ENCODE peak calls at places on chromosomes 5 and 9, in seven cellular contexts. X is GM23248, Z is MM.1S, K is neural progenitor cell, E is SK-N-SH, T is HCT116, A is PC-3. F is an unnamed sample.
A peak's percentile ranks its signal among the peaks of the same experiment; 100 is the strongest.

GRCh38 chr9:69744688-69745380 is 15.0 kb downstream of the PTAR1 start:
- DNase-seq in E (no peak), A (peak; percentile 2), X (peak; percentile 60), T (no peak), K (no peak), Z (no peak), F (no peak)

GRCh38 chr9:96556701-96557461 is 62.8 kb downstream of the CDC14B start:
- DNase-seq in Z (no peak), E (no peak), A (no peak), X (peak; percentile 75), T (no peak), K (peak; percentile 16), F (no peak)

GRCh38 chr9:98518556-98518955 is 190.2 kb downstream of the GABBR2 start:
- DNase-seq in A (no peak), T (no peak), Z (no peak), K (no peak), E (no peak), X (no peak), F (no peak)

GRCh38 chr9:133690111-133690561 is 48.0 kb downstream of the SARDH start:
- DNase-seq in E (no peak), Z (no peak), A (peak; percentile 68), T (no peak), X (no peak), K (no peak), F (peak; percentile 67)

GRCh38 chr9:87898151-87898550 is 15.5 kb downstream of the SPATA31E1 start:
- DNase-seq in T (no peak), K (no peak), Z (no peak), A (peak; percentile 40), E (no peak), X (peak; percentile 50), F (no peak)

GRCh38 chr5:175162036-175162435 is 281.9 kb downstream of the DRD1 start:
- DNase-seq in T (no peak), K (no peak), E (no peak), X (no peak), Z (peak; percentile 78), A (no peak), F (no peak)

GRCh38 chr5:167899490-167899889 is 392.0 kb upstream of the WWC1 start:
- DNase-seq in E (no peak), K (no peak), X (peak; percentile 86), T (no peak), Z (no peak), A (peak; percentile 26), F (no peak)

GRCh38 chr5:157686841-157687554 is 15.7 kb downstream of the C5orf52 start:
- DNase-seq in A (no peak), X (no peak), E (no peak), Z (no peak), T (no peak), K (no peak), F (no peak)

GRCh38 chr5:148443998-148444397 is 60.2 kb downstream of the FBXO38 start:
- DNase-seq in Z (peak; percentile 75), K (peak; percentile 76), A (peak; percentile 91), T (peak; percentile 45), X (peak; percentile 76), E (peak; percentile 52), F (peak; percentile 77)

GRCh38 chr5:123075521-123076163 is 13.4 kb upstream of the PRDM6 start:
- DNase-seq in Z (no peak), T (no peak), E (no peak), A (no peak), K (no peak), X (no peak), F (no peak)

GRCh38 chr9:37582548-37583157 is 6.5 kb upstream of the FBXO10 start:
- DNase-seq in E (no peak), A (peak; percentile 67), Z (peak; percentile 65), K (peak; percentile 55), T (peak; percentile 42), X (peak; percentile 79), F (peak; percentile 71)

GRCh38 chr9:6502399-6502798 is 89.4 kb downstream of the UHRF2 start:
- DNase-seq in X (no peak), T (no peak), A (peak; percentile 70), Z (no peak), E (no peak), K (no peak), F (no peak)

GRCh38 chr9:38227061-38227540 is 158.1 kb upstream of the SHB start:
- DNase-seq in E (peak; percentile 75), T (no peak), X (peak; percentile 83), A (peak; percentile 92), Z (peak; percentile 87), K (peak; percentile 58), F (peak; percentile 90)

DNA sequence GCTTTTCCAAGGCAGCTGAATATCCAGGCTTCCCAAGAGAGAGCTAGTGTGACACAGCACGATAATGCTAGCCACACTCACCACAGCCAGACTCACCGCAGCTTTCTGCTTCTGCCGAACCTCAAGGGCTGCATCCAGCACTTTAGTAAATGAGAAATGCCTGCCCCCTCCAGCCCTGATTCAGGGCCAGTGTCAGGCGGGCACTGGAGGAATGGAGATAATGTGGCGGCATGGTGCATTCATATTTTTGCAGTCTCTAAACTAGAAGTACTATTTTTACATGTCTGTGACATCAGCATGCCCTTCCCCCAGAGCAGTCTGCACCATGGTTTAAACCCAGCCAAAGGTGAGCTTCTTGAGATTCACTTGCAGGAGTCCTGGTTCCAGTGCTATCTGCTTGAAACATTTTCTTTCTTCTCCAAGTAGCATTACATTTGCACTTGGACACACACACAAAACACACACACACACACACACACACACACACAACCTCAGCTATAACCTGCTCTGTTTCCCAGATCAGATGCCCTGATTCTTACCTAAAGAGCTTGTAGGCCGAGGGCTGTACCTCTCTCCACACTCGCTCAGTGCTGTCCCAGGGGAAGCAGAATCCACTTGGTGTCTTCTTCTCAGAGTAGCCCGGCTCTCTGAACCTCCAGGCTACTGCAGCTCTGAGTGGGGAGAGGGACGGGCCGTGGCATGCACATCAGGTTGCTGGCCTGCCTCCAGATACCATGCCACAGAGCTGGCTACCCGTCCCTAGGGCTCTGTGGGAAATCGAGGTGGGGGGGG is at the start of gene FGF1:
- DNase-seq in X (no peak), Z (no peak), K (no peak), T (no peak), E (peak; percentile 76), A (no peak), F (no peak)
- TF ChIP-seq EZH2phosphoT487 in X (no peak), Z (no peak), K (no peak), T (no peak), E (no peak), A (no peak), F (no peak)

GRCh38 chr5:33244441-33245150 is 196.2 kb upstream of the TARS1 start:
- DNase-seq in Z (no peak), A (no peak), K (no peak), E (no peak), X (no peak), T (no peak), F (no peak)

GRCh38 chr5:33240552-33240951 is 200.2 kb upstream of the TARS1 start:
- DNase-seq in X (no peak), T (no peak), K (no peak), A (no peak), Z (no peak), E (no peak), F (no peak)

GRCh38 chr5:33238826-33239670 is 201.7 kb upstream of the TARS1 start:
- DNase-seq in K (no peak), Z (peak; percentile 72), X (no peak), T (no peak), A (peak; percentile 10), E (no peak), F (peak; percentile 24)

GRCh38 chr5:33241826-33242225 is 198.9 kb upstream of the TARS1 start:
- DNase-seq in E (no peak), K (no peak), Z (peak; percentile 34), T (no peak), A (no peak), X (no peak), F (no peak)

GRCh38 chr5:33242264-33242663 is 198.5 kb upstream of the TARS1 start:
- DNase-seq in Z (no peak), E (no peak), X (no peak), T (no peak), K (no peak), A (no peak), F (no peak)
- TF ChIP-seq EZH2phosphoT487 in Z (no peak), E (no peak), X (no peak), T (no peak), K (no peak), A (no peak), F (no peak)

GRCh38 chr5:138635268-138635667 is 60.1 kb upstream of the HSPA9 start:
- DNase-seq in T (no peak), K (no peak), X (peak; percentile 36), Z (no peak), A (no peak), E (no peak), F (peak; percentile 65)

GRCh38 chr5:138629383-138629782 is 54.2 kb upstream of the HSPA9 start:
- DNase-seq in X (no peak), Z (no peak), K (no peak), T (no peak), E (no peak), A (no peak), F (no peak)

GRCh38 chr5:138632900-138633489 is 57.8 kb upstream of the HSPA9 start:
- DNase-seq in K (peak; percentile 90), Z (no peak), E (peak; percentile 69), A (peak; percentile 34), T (peak; percentile 94), X (peak; percentile 90), F (peak; percentile 71)

GRCh38 chr5:138635708-138636107 is 60.5 kb upstream of the HSPA9 start:
- DNase-seq in Z (no peak), X (no peak), T (no peak), E (no peak), K (no peak), A (no peak), F (no peak)

GRCh38 chr5:138631204-138631928 is 56.2 kb upstream of the HSPA9 start:
- DNase-seq in X (no peak), K (no peak), A (no peak), T (no peak), Z (no peak), E (no peak), F (no peak)
- TF ChIP-seq EZH2phosphoT487 in X (no peak), K (no peak), A (no peak), T (no peak), Z (no peak), E (no peak), F (no peak)

GRCh38 chr5:107303581-107303980 is 367.2 kb downstream of the EFNA5 start:
- DNase-seq in X (no peak), A (peak; percentile 35), K (no peak), T (no peak), E (no peak), Z (no peak), F (no peak)

GRCh38 chr5:107304671-107305070 is 366.1 kb downstream of the EFNA5 start:
- DNase-seq in Z (no peak), T (no peak), X (no peak), K (no peak), E (no peak), A (no peak), F (no peak)

GRCh38 chr5:107303163-107303562 is 367.6 kb downstream of the EFNA5 start:
- DNase-seq in T (no peak), X (no peak), Z (no peak), K (no peak), E (no peak), A (peak; percentile 46), F (no peak)

GRCh38 chr5:107301959-107302840 is 368.5 kb downstream of the EFNA5 start:
- DNase-seq in Z (no peak), T (no peak), E (no peak), X (no peak), K (no peak), A (no peak), F (no peak)

DNA sequence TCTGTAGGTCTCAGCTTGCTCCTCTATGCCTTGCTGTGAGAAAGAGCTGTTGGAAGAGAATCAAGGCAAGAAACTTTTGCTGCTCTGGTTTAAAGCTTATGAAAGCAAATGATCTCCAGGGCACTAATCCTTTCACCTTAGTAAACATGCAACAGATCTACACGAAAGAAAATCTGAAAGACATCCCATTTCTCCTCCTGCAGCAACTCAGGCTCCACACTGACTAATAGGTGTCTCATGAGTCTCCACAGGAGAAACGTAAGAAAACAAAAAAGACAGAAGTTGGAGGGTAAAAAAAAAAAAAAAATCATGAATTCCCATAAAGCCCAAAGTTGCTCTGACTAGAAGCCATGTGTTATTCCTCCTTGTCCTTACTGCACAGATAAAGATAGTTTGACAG is 369.8 kb downstream of the EFNA5 start:
- DNase-seq in Z (no peak), K (no peak), T (no peak), E (no peak), A (peak; percentile 24), X (no peak), F (no peak)
- TF ChIP-seq EZH2phosphoT487 in Z (no peak), K (no peak), T (no peak), E (no peak), A (no peak), X (no peak), F (no peak)